ENCODE peak calls at places on chromosome 19, in six cellular contexts. One of them, this sample, is unnamed.

GRCh38 chr19:18586311-18586710 is 2.3 kb upstream of the REX1BD start:
- DNase-seq in spleen: no peak
- DNase-seq in mucosa of descending colon: no peak
- DNase-seq in effector memory CD4-positive, alpha-beta T cell: no peak
- DNase-seq in BE2C: no peak
- DNase-seq in stomach: no peak
- DNase-seq in this sample: no peak

GRCh38 chr19:43618921-43619261 is 538 bp downstream of the ZNF428 start:
- DNase-seq in spleen: no peak
- DNase-seq in mucosa of descending colon: no peak
- DNase-seq in effector memory CD4-positive, alpha-beta T cell: no peak
- DNase-seq in BE2C: peak; percentile 58
- DNase-seq in stomach: no peak
- DNase-seq in this sample: peak; percentile 37

GRCh38 chr19:18283338-18283737 is 1.9 kb upstream of the JUND start:
- DNase-seq in spleen: no peak
- DNase-seq in mucosa of descending colon: no peak
- DNase-seq in effector memory CD4-positive, alpha-beta T cell: no peak
- DNase-seq in BE2C: no peak
- DNase-seq in stomach: no peak
- DNase-seq in this sample: no peak

GRCh38 chr19:35513231-35513974 is at the start of gene DMKN:
- DNase-seq in spleen: no peak
- DNase-seq in mucosa of descending colon: no peak
- DNase-seq in effector memory CD4-positive, alpha-beta T cell: no peak
- DNase-seq in BE2C: no peak
- DNase-seq in stomach: no peak
- DNase-seq in this sample: peak; percentile 59

GRCh38 chr19:13966684-13967128 is 14.4 kb downstream of the DCAF15 start:
- DNase-seq in spleen: no peak
- DNase-seq in mucosa of descending colon: no peak
- DNase-seq in effector memory CD4-positive, alpha-beta T cell: no peak
- DNase-seq in BE2C: no peak
- DNase-seq in stomach: no peak
- DNase-seq in this sample: no peak

GRCh38 chr19:32223595-32224370 is 121.6 kb upstream of the ZNF507 start:
- DNase-seq in spleen: no peak
- DNase-seq in mucosa of descending colon: no peak
- DNase-seq in effector memory CD4-positive, alpha-beta T cell: no peak
- DNase-seq in BE2C: no peak
- DNase-seq in stomach: no peak
- DNase-seq in this sample: no peak

GRCh38 chr19:49749055-49749716 is 13.9 kb downstream of the TSKS start:
- DNase-seq in spleen: no peak
- DNase-seq in mucosa of descending colon: no peak
- DNase-seq in effector memory CD4-positive, alpha-beta T cell: no peak
- DNase-seq in BE2C: no peak
- DNase-seq in stomach: no peak
- DNase-seq in this sample: no peak

GRCh38 chr19:31350693-31351211 is 1.5 kb upstream of the TSHZ3 start:
- DNase-seq in spleen: peak; percentile 82
- DNase-seq in mucosa of descending colon: peak; percentile 69
- DNase-seq in effector memory CD4-positive, alpha-beta T cell: no peak
- DNase-seq in BE2C: peak; percentile 65
- DNase-seq in stomach: peak; percentile 43
- DNase-seq in this sample: peak; percentile 49

GRCh38 chr19:38057954-38058690 is 151.1 kb downstream of the SIPA1L3 start:
- DNase-seq in spleen: no peak
- DNase-seq in mucosa of descending colon: peak; percentile 67
- DNase-seq in effector memory CD4-positive, alpha-beta T cell: no peak
- DNase-seq in BE2C: peak; percentile 48
- DNase-seq in stomach: peak; percentile 86
- DNase-seq in this sample: no peak

GRCh38 chr19:31742249-31742648 is 393.0 kb upstream of the TSHZ3 start:
- DNase-seq in spleen: no peak
- DNase-seq in mucosa of descending colon: no peak
- DNase-seq in effector memory CD4-positive, alpha-beta T cell: no peak
- DNase-seq in BE2C: no peak
- DNase-seq in stomach: no peak
- DNase-seq in this sample: no peak

GRCh38 chr19:38658462-38659306 is 11.2 kb downstream of the ACTN4 start:
- DNase-seq in spleen: no peak
- DNase-seq in mucosa of descending colon: peak; percentile 44
- DNase-seq in effector memory CD4-positive, alpha-beta T cell: no peak
- DNase-seq in BE2C: no peak
- DNase-seq in stomach: peak; percentile 63
- DNase-seq in this sample: peak; percentile 100

GRCh38 chr19:23823952-23824389 is 65.3 kb upstream of the ZNF681 start:
- DNase-seq in spleen: no peak
- DNase-seq in mucosa of descending colon: peak; percentile 48
- DNase-seq in effector memory CD4-positive, alpha-beta T cell: no peak
- DNase-seq in BE2C: peak; percentile 17
- DNase-seq in stomach: no peak
- DNase-seq in this sample: no peak

GRCh38 chr19:2579678-2580280 is 103.9 kb downstream of the GADD45B start:
- DNase-seq in spleen: peak; percentile 47
- DNase-seq in mucosa of descending colon: no peak
- DNase-seq in effector memory CD4-positive, alpha-beta T cell: no peak
- DNase-seq in BE2C: no peak
- DNase-seq in stomach: no peak
- DNase-seq in this sample: no peak
- H3K4me3 ChIP-seq in spleen: no peak overlapping the region
- H3K4me3 ChIP-seq in mucosa of descending colon: no peak overlapping the region
- H3K4me3 ChIP-seq in effector memory CD4-positive, alpha-beta T cell: no peak overlapping the region
- H3K4me3 ChIP-seq in BE2C: no peak overlapping the region
- H3K4me3 ChIP-seq in stomach: peak overlapping the region; percentile 44
- H3K4me3 ChIP-seq in this sample: peak overlapping the region; percentile 57

GRCh38 chr19:12884926-12885748 is 1.9 kb downstream of the KLF1 start:
- DNase-seq in spleen: peak; percentile 96
- DNase-seq in mucosa of descending colon: peak; percentile 96
- DNase-seq in effector memory CD4-positive, alpha-beta T cell: peak; percentile 83
- DNase-seq in BE2C: peak; percentile 69
- DNase-seq in stomach: peak; percentile 95
- DNase-seq in this sample: peak; percentile 22

GRCh38 chr19:12884202-12884601 is 2.8 kb downstream of the KLF1 start:
- DNase-seq in spleen: no peak
- DNase-seq in mucosa of descending colon: no peak
- DNase-seq in effector memory CD4-positive, alpha-beta T cell: no peak
- DNase-seq in BE2C: no peak
- DNase-seq in stomach: no peak
- DNase-seq in this sample: no peak

GRCh38 chr19:12885749-12886706 is 973 bp downstream of the KLF1 start:
- DNase-seq in spleen: no peak
- DNase-seq in mucosa of descending colon: no peak
- DNase-seq in effector memory CD4-positive, alpha-beta T cell: no peak
- DNase-seq in BE2C: peak; percentile 36
- DNase-seq in stomach: no peak
- DNase-seq in this sample: no peak

GRCh38 chr19:12884627-12884925 is 2.4 kb downstream of the KLF1 start:
- DNase-seq in spleen: no peak
- DNase-seq in mucosa of descending colon: no peak
- DNase-seq in effector memory CD4-positive, alpha-beta T cell: no peak
- DNase-seq in BE2C: no peak
- DNase-seq in stomach: no peak
- DNase-seq in this sample: no peak

GRCh38 chr19:12886943-12887747 is at the start of gene KLF1:
- DNase-seq in spleen: no peak
- DNase-seq in mucosa of descending colon: no peak
- DNase-seq in effector memory CD4-positive, alpha-beta T cell: no peak
- DNase-seq in BE2C: no peak
- DNase-seq in stomach: no peak
- DNase-seq in this sample: no peak
- H3K4me3 ChIP-seq in spleen: peak within 1 kb of the TSS; percentile 52
- H3K4me3 ChIP-seq in mucosa of descending colon: no peak within 1 kb of the TSS
- H3K4me3 ChIP-seq in effector memory CD4-positive, alpha-beta T cell: no peak within 1 kb of the TSS
- H3K4me3 ChIP-seq in BE2C: peak within 1 kb of the TSS; percentile 36
- H3K4me3 ChIP-seq in stomach: peak within 1 kb of the TSS; percentile 46
- H3K4me3 ChIP-seq in this sample: no peak within 1 kb of the TSS

DNA sequence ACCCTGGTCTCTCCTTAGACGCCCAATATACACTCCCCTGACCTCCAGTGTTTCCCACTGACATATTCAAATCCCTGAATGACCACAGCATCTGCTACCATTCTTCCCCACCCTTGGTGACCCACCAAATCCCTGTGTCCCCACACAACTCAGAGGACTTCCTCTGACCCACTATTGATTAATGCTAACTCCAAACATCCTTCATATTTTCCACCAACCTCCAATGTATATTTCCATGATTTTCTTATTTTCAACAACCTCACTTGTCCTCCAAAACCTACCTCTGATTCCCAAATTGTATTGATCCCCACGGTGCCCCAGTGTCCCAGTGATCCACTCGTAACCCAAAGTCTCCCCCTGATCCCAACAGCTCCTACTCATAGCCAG is 526 bp upstream of the DMWD start:
- DNase-seq in spleen: no peak
- DNase-seq in mucosa of descending colon: no peak
- DNase-seq in effector memory CD4-positive, alpha-beta T cell: no peak
- DNase-seq in BE2C: no peak
- DNase-seq in stomach: no peak
- DNase-seq in this sample: no peak
- H3K4me3 ChIP-seq in spleen: peak overlapping the region; percentile 62
- H3K4me3 ChIP-seq in mucosa of descending colon: no peak overlapping the region
- H3K4me3 ChIP-seq in effector memory CD4-positive, alpha-beta T cell: peak overlapping the region; percentile 49
- H3K4me3 ChIP-seq in BE2C: peak overlapping the region; percentile 31
- H3K4me3 ChIP-seq in stomach: no peak overlapping the region
- H3K4me3 ChIP-seq in this sample: peak overlapping the region; percentile 55

GRCh38 chr19:58047672-58048071 is 11.4 kb upstream of the ZNF135 start:
- DNase-seq in spleen: no peak
- DNase-seq in mucosa of descending colon: no peak
- DNase-seq in effector memory CD4-positive, alpha-beta T cell: no peak
- DNase-seq in BE2C: no peak
- DNase-seq in stomach: no peak
- DNase-seq in this sample: no peak
- H3K4me3 ChIP-seq in spleen: no peak overlapping the region
- H3K4me3 ChIP-seq in mucosa of descending colon: no peak overlapping the region
- H3K4me3 ChIP-seq in effector memory CD4-positive, alpha-beta T cell: no peak overlapping the region
- H3K4me3 ChIP-seq in BE2C: no peak overlapping the region
- H3K4me3 ChIP-seq in stomach: no peak overlapping the region
- H3K4me3 ChIP-seq in this sample: no peak overlapping the region

DNA sequence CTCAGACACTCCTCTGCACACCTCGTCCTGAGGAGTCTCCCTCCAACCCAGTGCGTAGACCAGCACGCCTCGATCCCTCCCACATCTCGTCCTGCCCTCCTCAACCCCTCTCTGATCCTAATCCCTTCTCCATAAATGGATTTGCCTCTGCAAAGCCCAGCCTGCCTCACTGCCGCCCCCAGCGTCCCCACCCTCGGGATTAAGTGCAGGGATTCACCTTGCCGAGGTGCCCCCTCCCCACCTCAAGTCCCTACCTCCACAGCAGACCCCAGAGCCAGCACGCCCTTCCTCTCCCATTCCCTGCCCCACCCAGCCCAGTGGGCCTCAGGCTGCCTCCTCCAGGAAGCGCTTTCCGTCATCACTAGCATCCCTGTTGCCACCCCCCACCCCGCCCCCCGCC is 4.1 kb downstream of the KLF16 start:
- DNase-seq in spleen: no peak
- DNase-seq in mucosa of descending colon: peak; percentile 57
- DNase-seq in effector memory CD4-positive, alpha-beta T cell: no peak
- DNase-seq in BE2C: no peak
- DNase-seq in stomach: no peak
- DNase-seq in this sample: no peak
- H3K4me3 ChIP-seq in spleen: no peak overlapping the region
- H3K4me3 ChIP-seq in mucosa of descending colon: no peak overlapping the region
- H3K4me3 ChIP-seq in effector memory CD4-positive, alpha-beta T cell: no peak overlapping the region
- H3K4me3 ChIP-seq in BE2C: no peak overlapping the region
- H3K4me3 ChIP-seq in stomach: no peak overlapping the region
- H3K4me3 ChIP-seq in this sample: no peak overlapping the region

DNA sequence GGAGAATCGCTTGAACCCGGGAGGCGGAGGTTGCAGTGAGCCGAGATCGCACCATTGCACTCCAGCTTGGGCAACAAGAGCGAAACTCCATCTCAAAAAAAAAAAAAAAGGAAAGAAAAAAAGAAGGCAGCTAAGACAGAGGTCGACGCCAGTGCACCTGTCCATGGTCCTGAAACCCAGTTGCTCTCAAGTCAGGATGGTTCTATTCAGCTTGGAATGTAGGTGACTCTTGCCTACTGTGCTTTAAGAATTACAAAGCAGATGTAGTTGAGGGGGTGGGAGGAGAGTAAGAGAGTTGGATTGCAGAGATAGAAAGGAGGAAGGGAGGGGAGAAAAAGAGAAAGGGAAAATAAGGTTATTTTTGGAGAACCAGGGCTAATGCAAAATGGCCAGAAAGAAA is 18.7 kb downstream of the CACNG7 start:
- DNase-seq in spleen: no peak
- DNase-seq in mucosa of descending colon: no peak
- DNase-seq in effector memory CD4-positive, alpha-beta T cell: no peak
- DNase-seq in BE2C: no peak
- DNase-seq in stomach: no peak
- DNase-seq in this sample: peak; percentile 77
- H3K4me3 ChIP-seq in spleen: no peak overlapping the region
- H3K4me3 ChIP-seq in mucosa of descending colon: no peak overlapping the region
- H3K4me3 ChIP-seq in effector memory CD4-positive, alpha-beta T cell: no peak overlapping the region
- H3K4me3 ChIP-seq in BE2C: no peak overlapping the region
- H3K4me3 ChIP-seq in stomach: no peak overlapping the region
- H3K4me3 ChIP-seq in this sample: no peak overlapping the region

DNA sequence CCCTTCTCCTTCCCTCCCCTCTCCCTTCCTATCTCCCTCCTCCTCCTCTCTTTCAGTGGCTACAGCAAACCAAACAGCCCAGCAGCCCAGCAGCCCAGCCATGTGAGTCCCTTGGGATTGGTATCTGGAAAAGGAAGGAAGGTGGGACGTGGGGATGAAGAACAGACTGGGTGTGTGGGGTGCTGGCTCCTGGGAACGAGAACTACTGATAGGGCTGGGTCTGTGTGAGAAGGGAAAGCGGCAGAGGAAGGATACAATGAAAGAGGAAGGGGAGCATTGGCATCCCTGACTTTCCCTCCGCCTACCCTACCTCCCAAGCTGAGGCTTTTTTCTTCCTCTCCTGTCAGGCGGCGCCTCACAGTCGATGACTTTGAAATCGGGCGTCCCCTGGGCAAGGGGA is 863 bp downstream of the AURKC start:
- DNase-seq in spleen: no peak
- DNase-seq in mucosa of descending colon: no peak
- DNase-seq in effector memory CD4-positive, alpha-beta T cell: no peak
- DNase-seq in BE2C: no peak
- DNase-seq in stomach: no peak
- DNase-seq in this sample: no peak
- H3K4me3 ChIP-seq in spleen: no peak overlapping the region
- H3K4me3 ChIP-seq in mucosa of descending colon: no peak overlapping the region
- H3K4me3 ChIP-seq in effector memory CD4-positive, alpha-beta T cell: no peak overlapping the region
- H3K4me3 ChIP-seq in BE2C: no peak overlapping the region
- H3K4me3 ChIP-seq in stomach: no peak overlapping the region
- H3K4me3 ChIP-seq in this sample: no peak overlapping the region

DNA sequence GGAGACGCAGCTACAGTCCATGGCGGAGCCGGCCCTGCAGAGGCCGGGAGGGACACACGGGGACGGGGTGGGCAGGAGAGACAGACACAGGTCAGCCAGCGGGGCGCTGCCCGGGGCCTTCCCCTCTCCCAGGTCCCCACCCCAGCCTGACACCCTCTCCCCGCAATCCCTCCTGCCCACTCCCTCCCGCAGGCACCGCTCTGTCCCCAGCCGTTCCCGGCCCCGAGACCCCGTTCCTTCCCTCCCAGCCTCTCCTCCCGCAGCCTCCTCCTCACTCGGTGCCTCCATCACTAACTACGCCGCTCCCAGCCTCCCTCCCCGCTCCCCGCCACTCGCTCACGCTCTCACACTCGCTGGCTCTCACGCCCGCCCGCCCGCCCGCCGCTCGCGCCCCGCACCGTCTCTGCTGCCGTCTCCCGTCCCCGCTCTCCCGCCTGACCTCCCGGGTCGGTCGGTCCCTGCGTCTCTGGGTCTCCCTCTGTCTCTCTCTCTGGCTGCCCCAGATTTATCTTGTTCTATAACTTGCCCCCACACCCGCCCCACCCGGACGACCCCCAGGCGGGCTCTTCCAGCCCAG is 15.3 kb downstream of the ERFL start:
- DNase-seq in spleen: no peak
- DNase-seq in mucosa of descending colon: no peak
- DNase-seq in effector memory CD4-positive, alpha-beta T cell: no peak
- DNase-seq in BE2C: no peak
- DNase-seq in stomach: no peak
- DNase-seq in this sample: no peak
- H3K4me3 ChIP-seq in spleen: no peak overlapping the region
- H3K4me3 ChIP-seq in mucosa of descending colon: no peak overlapping the region
- H3K4me3 ChIP-seq in effector memory CD4-positive, alpha-beta T cell: no peak overlapping the region
- H3K4me3 ChIP-seq in BE2C: no peak overlapping the region
- H3K4me3 ChIP-seq in stomach: no peak overlapping the region
- H3K4me3 ChIP-seq in this sample: no peak overlapping the region